ENCODE peak calls at places on chromosomes 6 and 20, in six cellular contexts. F is AG10803, S is right lobe of liver, H is neural progenitor cell, W is ascending aorta, G is uterus. P is an unnamed sample.

GRCh38 chr6:13883966-13884365 is 40.8 kb upstream of the RNF182 start:
- DNase-seq in S (no peak), F (no peak), W (no peak), H (no peak), G (no peak), P (no peak)

GRCh38 chr20:9829835-9830234 is 9.0 kb downstream of the PAK5 start:
- DNase-seq in G (no peak), F (no peak), S (no peak), H (peak; percentile 29), W (no peak), P (no peak)

GRCh38 chr20:34546751-34547181 is 11.8 kb upstream of the MAP1LC3A start:
- DNase-seq in F (no peak), S (no peak), G (no peak), W (no peak), H (no peak), P (no peak)

GRCh38 chr6:41185991-41186675 is 14.8 kb downstream of the TREML2 start:
- DNase-seq in F (no peak), H (no peak), W (no peak), S (no peak), G (no peak), P (no peak)

GRCh38 chr20:11922561-11922960 is 4.9 kb downstream of the BTBD3 start:
- DNase-seq in S (no peak), W (no peak), G (no peak), F (no peak), H (no peak), P (no peak)

GRCh38 chr20:12217382-12217781 is 299.7 kb downstream of the BTBD3 start:
- DNase-seq in S (no peak), W (no peak), G (no peak), H (no peak), F (no peak), P (no peak)

GRCh38 chr20:9140172-9140760 is 71.4 kb downstream of the PLCB4 start:
- DNase-seq in F (no peak), G (no peak), S (no peak), H (no peak), W (no peak), P (no peak)

GRCh38 chr6:2630362-2630761 is 120.4 kb downstream of the MYLK4 start:
- DNase-seq in W (no peak), H (no peak), G (no peak), S (no peak), F (peak; percentile 71), P (no peak)

GRCh38 chr6:165404703-165405102 is 95.3 kb upstream of the C6orf118 start:
- DNase-seq in S (no peak), F (peak; percentile 7), G (no peak), W (no peak), H (no peak), P (no peak)

DNA sequence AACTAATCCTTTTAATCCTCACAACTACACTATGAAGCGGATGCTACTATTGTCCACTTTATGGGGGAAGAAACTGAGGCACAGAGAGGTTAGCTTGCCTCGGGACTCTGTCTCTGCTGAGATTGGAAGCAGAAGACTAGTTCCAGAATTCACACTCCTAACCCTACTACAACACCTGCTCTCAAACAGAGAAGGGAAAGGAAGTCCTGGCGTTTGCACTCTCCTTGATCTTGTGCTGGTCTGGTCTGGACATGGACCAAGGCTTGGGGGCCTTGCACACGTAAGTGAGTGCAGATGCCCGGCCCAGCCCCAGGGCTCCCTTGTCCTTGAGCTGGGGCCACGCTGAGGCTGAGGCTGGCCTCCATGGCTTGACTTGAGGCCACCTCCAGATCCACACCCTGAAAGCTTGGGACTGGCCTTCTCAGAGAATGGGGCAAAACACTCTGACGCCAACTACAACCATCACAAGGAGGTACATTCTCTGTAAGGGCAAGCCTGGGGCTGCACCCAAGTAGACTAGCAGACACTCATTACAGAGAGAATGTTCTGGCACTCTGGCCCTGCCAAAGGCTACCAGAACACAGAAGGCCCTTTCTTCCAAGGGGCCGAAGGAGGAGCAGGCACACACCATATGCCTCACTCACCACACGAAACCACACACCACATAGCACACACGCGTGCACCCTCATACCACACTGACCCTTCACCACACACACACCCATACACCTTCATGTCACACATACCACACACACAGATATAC is 33.3 kb upstream of the EZR start:
- DNase-seq in W (no peak), F (no peak), S (no peak), G (no peak), H (no peak), P (no peak)
- H3K4me3 ChIP-seq in W (no peak overlapping the region), F (no peak overlapping the region), S (no peak overlapping the region), G (no peak overlapping the region), H (no peak overlapping the region), P (no peak overlapping the region)

GRCh38 chr6:116393430-116393829 is 22.7 kb downstream of the DSE start:
- DNase-seq in F (no peak), H (no peak), G (no peak), W (no peak), S (no peak), P (no peak)
- H3K4me3 ChIP-seq in F (no peak overlapping the region), H (no peak overlapping the region), G (no peak overlapping the region), W (no peak overlapping the region), S (no peak overlapping the region), P (no peak overlapping the region)

GRCh38 chr20:44643154-44643519 is 8.4 kb downstream of the ADA start:
- DNase-seq in G (no peak), F (no peak), S (no peak), H (no peak), W (no peak), P (no peak)

GRCh38 chr20:44642203-44643153 is 9.0 kb downstream of the ADA start:
- DNase-seq in F (peak; percentile 79), H (peak; percentile 29), G (peak; percentile 75), S (peak; percentile 70), W (no peak), P (peak; percentile 60)

GRCh38 chr20:44644384-44645131 is 6.9 kb downstream of the ADA start:
- DNase-seq in F (no peak), G (no peak), W (no peak), H (no peak), S (no peak), P (no peak)

GRCh38 chr20:44646023-44646640 is 5.4 kb downstream of the ADA start:
- DNase-seq in W (no peak), S (no peak), G (no peak), H (peak; percentile 81), F (no peak), P (no peak)

GRCh38 chr20:44643596-44644383 is 7.7 kb downstream of the ADA start:
- DNase-seq in W (peak; percentile 44), S (peak; percentile 66), F (peak; percentile 79), H (peak; percentile 46), G (peak; percentile 52), P (no peak)
- H3K4me3 ChIP-seq in W (no peak overlapping the region), S (no peak overlapping the region), F (no peak overlapping the region), H (no peak overlapping the region), G (no peak overlapping the region), P (no peak overlapping the region)

DNA sequence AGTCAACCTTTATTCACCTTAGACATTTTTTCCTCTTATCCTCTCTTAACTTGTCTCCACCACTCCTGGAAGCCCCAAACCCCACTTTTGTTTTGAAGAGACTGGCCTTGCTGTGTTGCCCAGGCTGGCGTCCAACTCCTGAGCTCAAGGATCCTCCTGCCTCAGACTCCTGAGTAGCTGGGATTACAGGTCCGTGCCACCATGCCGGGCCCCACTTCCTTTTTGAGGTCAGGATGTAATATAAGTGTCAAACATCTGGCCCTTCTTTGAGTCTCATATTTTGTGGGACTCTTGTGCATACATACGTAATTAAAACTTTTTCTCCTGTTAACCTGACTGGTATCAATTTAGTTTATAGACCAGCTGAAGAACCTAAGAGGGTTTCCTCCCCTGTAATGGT is 1.4 kb upstream of the CDK19 start:
- DNase-seq in G (no peak), H (no peak), S (no peak), F (no peak), W (no peak), P (no peak)
- H3K4me3 ChIP-seq in G (no peak overlapping the region), H (no peak overlapping the region), S (no peak overlapping the region), F (no peak overlapping the region), W (no peak overlapping the region), P (no peak overlapping the region)

GRCh38 chr6:5173862-5174643 is 86.7 kb downstream of the LYRM4 start:
- DNase-seq in W (no peak), G (no peak), H (no peak), S (no peak), F (no peak), P (no peak)

GRCh38 chr6:5175635-5176034 is 85.1 kb downstream of the LYRM4 start:
- DNase-seq in G (no peak), F (no peak), W (no peak), H (no peak), S (no peak), P (no peak)

GRCh38 chr6:5175195-5175594 is 85.6 kb downstream of the LYRM4 start:
- DNase-seq in H (peak; percentile 71), G (no peak), F (no peak), W (no peak), S (no peak), P (no peak)

GRCh38 chr6:5172057-5172683 is 87.0 kb downstream of the PPP1R3G start:
- DNase-seq in G (no peak), H (peak; percentile 50), W (no peak), F (no peak), S (no peak), P (no peak)

DNA sequence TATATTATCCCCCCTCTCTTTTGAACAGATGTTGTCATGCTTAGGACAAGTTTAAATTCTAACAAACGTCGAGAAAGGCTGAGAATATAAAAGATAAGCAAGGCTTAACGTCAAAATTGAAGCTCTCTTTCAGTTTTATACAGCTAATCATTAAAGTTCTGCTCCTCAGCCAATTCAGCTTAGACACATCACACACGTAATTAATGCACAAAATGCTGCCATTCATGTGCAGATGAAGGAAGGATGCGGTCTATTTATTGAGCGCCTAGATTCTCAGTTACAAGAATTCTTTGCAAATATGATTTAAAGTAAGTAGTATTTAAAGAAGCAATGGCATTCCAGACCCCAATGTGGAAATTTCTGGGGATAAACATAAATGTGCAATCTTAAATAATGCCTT is 86.0 kb downstream of the LYRM4 start:
- DNase-seq in H (no peak), G (no peak), S (no peak), W (no peak), F (no peak), P (no peak)
- H3K4me3 ChIP-seq in H (no peak overlapping the region), G (no peak overlapping the region), S (no peak overlapping the region), W (no peak overlapping the region), F (no peak overlapping the region), P (peak overlapping the region; percentile 36)

DNA sequence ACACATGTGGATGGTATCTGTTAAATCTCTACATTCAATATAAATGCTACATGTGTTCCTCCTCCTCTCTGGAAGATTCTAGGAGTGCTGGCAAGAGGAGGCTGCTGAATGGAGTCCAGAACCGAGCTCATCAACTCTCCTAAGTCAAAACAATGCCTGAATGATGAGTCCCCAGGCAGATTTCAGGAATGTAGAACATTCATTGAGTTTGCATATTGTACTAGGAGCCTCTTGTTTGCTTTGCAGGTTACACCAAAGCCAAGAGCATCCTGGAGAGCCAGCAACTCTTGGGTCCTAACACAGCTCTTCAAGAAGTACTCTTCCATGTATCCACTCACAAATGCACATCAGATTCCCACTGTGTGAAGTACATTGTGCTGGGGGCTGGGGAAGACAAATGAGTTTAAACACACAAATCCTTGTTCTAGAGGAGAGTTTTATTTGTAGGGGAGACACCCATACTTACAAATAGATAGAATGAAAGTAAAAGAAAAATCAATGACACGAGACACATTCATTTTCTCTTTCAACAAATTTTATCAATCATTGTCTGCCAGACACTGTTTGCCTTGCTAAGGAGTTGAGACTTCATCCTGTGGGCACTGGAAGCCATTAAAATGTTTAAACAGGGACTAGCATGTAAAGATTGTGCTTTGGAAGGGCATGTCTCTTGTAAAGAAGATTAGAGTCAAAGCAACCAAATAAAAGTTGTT is 117.5 kb upstream of the UST start:
- DNase-seq in W (no peak), H (no peak), G (peak; percentile 48), S (no peak), F (peak; percentile 85), P (no peak)
- H3K4me3 ChIP-seq in W (no peak overlapping the region), H (no peak overlapping the region), G (no peak overlapping the region), S (no peak overlapping the region), F (no peak overlapping the region), P (no peak overlapping the region)